ENCODE peak calls at places on chromosomes 11 and 22, in five cellular contexts. Q, J, D, A and L are unnamed samples.

GRCh38 chr11:127816959-127817358 is 770.4 kb downstream of the ETS1 start:
- DNase-seq in Q (no peak), J (no peak), D (no peak), A (no peak), L (no peak)

GRCh38 chr11:125441648-125442410 is 54.2 kb downstream of the FEZ1 start:
- DNase-seq in Q (no peak), J (no peak), D (no peak), A (no peak), L (no peak)

GRCh38 chr11:42034821-42035220 is 575.4 kb upstream of the LRRC4C start:
- DNase-seq in Q (no peak), J (no peak), D (no peak), A (no peak), L (no peak)

GRCh38 chr22:33919591-33920501 is at the start of gene LARGE1:
- DNase-seq in Q (peak), J (no peak), D (no peak), A (peak), L (peak)

GRCh38 chr22:24162377-24162927 is 18.8 kb upstream of the SUSD2 start:
- DNase-seq in Q (no peak), J (no peak), D (no peak), A (no peak), L (no peak)

GRCh38 chr11:114846040-114846791 is 167.9 kb downstream of the NXPE2 start:
- DNase-seq in Q (peak), J (no peak), D (no peak), A (no peak), L (no peak)

GRCh38 chr11:94861306-94861845 is 93.2 kb downstream of the AMOTL1 start:
- DNase-seq in Q (no peak), J (no peak), D (no peak), A (no peak), L (no peak)

GRCh38 chr11:40125054-40125453 is 1334.4 kb downstream of the LRRC4C start:
- DNase-seq in Q (no peak), J (no peak), D (no peak), A (no peak), L (no peak)

GRCh38 chr11:2325123-2325522 is 23.3 kb downstream of the TSPAN32 start:
- DNase-seq in Q (no peak), J (no peak), D (no peak), A (no peak), L (no peak)

GRCh38 chr22:50217543-50218152 is 16.8 kb downstream of the SELENOO start:
- DNase-seq in Q (no peak), J (no peak), D (no peak), A (no peak), L (no peak)

GRCh38 chr11:83956119-83956697 is 670.0 kb upstream of the CCDC90B start:
- DNase-seq in Q (no peak), J (no peak), D (no peak), A (no peak), L (no peak)

GRCh38 chr11:120883404-120884135 is 140.3 kb upstream of the TBCEL start:
- DNase-seq in Q (no peak), J (no peak), D (no peak), A (no peak), L (no peak)

GRCh38 chr22:19811211-19811621 is 43.5 kb downstream of the GNB1L start:
- DNase-seq in Q (no peak), J (no peak), D (no peak), A (no peak), L (no peak)

GRCh38 chr11:87179621-87180020 is 141.9 kb downstream of the TMEM135 start:
- DNase-seq in Q (no peak), J (no peak), D (no peak), A (no peak), L (no peak)

GRCh38 chr11:68673291-68673930 is 10.9 kb upstream of the GAL start:
- DNase-seq in Q (no peak), J (peak), D (no peak), A (no peak), L (no peak)

GRCh38 chr11:131684111-131685060 is 314.0 kb downstream of the NTM start:
- DNase-seq in Q (no peak), J (no peak), D (no peak), A (no peak), L (no peak)

GRCh38 chr11:1882265-1883238 is 9.1 kb downstream of the PRR33 start:
- DNase-seq in Q (peak), J (peak), D (no peak), A (peak), L (peak)

GRCh38 chr22:27788889-27789288 is 12.7 kb downstream of the MN1 start:
- DNase-seq in Q (no peak), J (no peak), D (no peak), A (no peak), L (no peak)

GRCh38 chr11:67700548-67701262 is 26.3 kb upstream of the ALDH3B2 start:
- DNase-seq in Q (no peak), J (no peak), D (no peak), A (no peak), L (no peak)

GRCh38 chr11:22558638-22559037 is 67.0 kb downstream of the FANCF start:
- DNase-seq in Q (no peak), J (no peak), D (no peak), A (no peak), L (no peak)

GRCh38 chr11:93529707-93530467 is 13.3 kb downstream of the SMCO4 start:
- DNase-seq in Q (no peak), J (no peak), D (no peak), A (no peak), L (no peak)

GRCh38 chr11:78228467-78228866 is 39.7 kb downstream of the USP35 start:
- DNase-seq in Q (peak), J (peak), D (no peak), A (no peak), L (peak)

GRCh38 chr11:75236062-75236461 is 4.5 kb upstream of the TPBGL start:
- DNase-seq in Q (no peak), J (no peak), D (no peak), A (no peak), L (no peak)

GRCh38 chr11:2837096-2837601 is 48.4 kb downstream of the CDKN1C start:
- DNase-seq in Q (peak), J (no peak), D (peak), A (peak), L (peak)

GRCh38 chr11:58222730-58223129 is 6.0 kb downstream of the OR10Q1 start:
- DNase-seq in Q (no peak), J (no peak), D (no peak), A (no peak), L (no peak)

GRCh38 chr11:38252620-38253019 is 1654.6 kb upstream of the RAG2 start:
- DNase-seq in Q (no peak), J (no peak), D (no peak), A (no peak), L (no peak)

GRCh38 chr22:23178512-23179254 is 1.6 kb upstream of the BCR start:
- DNase-seq in Q (peak), J (peak), D (peak), A (peak), L (peak)

GRCh38 chr22:27197618-27198017 is 540.2 kb downstream of the MIAT start:
- DNase-seq in Q (peak), J (no peak), D (no peak), A (no peak), L (no peak)

GRCh38 chr11:66068923-66069714 is 953 bp upstream of the PACS1 start:
- DNase-seq in Q (peak), J (no peak), D (peak), A (no peak), L (peak)

GRCh38 chr11:123580557-123581275 is 73.7 kb downstream of the SCN3B start:
- DNase-seq in Q (peak), J (no peak), D (no peak), A (peak), L (peak)

DNA sequence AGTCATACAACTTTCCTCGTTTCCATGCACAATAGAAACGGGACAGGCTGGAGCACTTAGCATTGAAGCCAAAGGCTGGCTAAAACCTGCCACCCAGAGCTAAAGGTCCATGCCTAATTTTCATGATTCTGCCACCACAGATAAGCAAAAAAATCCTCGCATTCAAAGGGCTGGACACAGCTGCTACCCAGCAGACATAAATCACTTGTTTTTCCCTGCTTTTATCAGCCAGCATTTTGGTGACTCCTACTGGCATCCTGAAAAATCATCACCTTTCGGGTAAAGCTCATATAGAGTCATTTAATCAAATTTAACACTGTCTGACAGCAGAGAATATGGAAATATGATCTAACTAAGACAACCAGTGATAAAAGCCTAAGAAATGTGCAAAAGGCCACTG is 37.9 kb downstream of the ALG9 start:
- DNase-seq in Q (no peak), J (no peak), D (no peak), A (no peak), L (no peak)
- TF ChIP-seq CTCF in Q (no peak), J (peak), D (peak), A (no peak), L (no peak)

DNA sequence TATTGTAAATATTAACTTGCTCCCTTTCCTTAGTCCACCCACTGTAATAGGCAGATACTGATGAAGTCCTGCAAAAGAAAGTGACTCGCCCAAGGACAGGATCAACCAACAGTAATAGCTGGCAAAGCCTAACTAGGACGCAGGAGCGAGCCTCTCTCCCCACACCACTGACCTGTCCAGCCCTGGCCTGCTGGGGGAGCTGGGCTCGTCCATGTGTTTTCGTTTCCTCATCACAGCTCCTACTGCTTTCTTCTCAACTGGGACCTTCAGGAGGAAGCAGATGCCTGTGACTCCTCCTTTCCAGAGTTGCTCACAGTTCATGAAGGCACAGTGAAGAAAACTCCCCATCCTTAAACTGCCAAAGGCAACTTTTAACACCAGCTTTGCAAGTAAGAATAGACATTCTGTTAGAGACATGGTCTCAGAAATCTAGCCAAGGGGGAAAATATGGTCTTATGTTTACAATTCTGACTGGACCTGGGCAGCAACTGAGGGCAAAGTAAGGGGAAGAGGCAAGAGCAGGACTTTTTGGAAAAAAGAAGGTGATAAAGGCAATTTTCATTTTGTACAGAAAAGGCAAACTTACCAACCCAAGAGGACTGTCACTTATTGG is 11.6 kb upstream of the GPHA2 start:
- DNase-seq in Q (peak), J (no peak), D (no peak), A (no peak), L (no peak)
- TF ChIP-seq CTCF in Q (no peak), J (no peak), D (no peak), A (no peak), L (no peak)

DNA sequence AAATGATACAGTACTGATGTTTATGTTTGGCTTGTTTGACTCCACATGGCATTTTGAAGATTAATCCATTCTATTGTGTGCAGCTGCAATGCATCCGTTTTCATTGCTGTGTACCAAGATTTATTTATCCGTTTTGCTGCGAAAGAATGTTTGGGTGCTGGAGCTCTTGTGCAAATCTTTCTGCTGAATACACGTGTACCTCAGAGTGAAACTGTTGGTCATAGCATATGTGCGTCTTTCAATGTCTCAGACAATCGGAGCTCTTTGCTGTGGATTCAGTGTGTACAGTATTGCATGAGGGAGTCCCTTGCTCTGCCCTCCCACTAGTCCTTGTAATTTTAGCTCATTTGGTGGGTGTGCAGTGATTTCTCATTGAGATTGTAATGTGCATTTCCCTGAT is 545.4 kb downstream of the TBC1D22A start:
- DNase-seq in Q (no peak), J (no peak), D (no peak), A (no peak), L (no peak)
- TF ChIP-seq CTCF in Q (no peak), J (no peak), D (no peak), A (no peak), L (no peak)

GRCh38 chr22:35761037-35761436 is 43.4 kb downstream of the APOL5 start:
- DNase-seq in Q (peak), J (no peak), D (no peak), A (no peak), L (peak)
- TF ChIP-seq CTCF in Q (peak), J (peak), D (peak), A (no peak), L (no peak)

DNA sequence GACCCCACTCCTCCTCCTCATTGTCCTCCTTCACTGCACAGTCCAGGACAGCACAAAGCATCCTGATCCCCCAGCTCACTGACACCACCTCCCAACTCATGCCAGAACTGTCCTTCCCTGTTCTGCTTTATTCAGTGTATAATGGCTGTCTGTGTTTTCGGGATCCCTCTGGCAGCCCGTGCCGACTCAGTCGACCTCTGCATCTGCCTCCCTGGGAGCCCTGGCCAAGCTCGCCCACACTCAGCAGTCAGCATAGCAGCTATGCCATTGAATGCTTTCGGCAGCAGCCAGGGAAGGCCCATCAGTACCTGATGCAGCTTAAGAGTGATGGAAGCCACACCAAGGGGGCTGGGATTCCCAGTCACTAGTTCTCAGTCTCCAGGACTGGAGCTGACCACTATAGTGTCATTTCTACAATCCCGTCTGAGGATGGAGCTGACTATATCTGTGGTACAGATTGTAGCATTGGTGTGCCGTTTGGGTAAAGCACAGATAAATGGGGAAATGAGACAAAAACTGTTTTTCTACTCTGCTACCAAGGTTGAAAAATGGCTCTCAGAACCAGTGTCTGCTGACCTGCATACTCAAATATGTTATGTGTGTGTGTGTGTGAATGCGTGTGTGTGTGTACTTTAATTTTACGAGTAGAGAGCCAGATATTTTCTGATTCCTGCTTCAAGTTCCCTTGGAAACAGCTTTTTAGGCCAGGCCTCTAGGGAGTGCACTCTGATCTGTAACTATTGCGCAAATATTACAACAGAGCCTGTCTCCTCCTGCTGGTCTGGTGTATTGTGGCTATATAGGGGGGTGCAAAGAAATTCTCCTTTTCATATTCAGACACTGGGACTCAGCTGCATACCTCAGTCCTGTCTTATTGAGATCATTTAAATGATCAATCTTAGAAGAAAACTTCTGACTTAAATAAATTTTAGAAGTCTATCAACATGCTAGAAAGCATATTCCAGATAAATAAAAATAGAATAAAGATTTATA is 78.8 kb upstream of the TOP3B start:
- DNase-seq in Q (peak), J (no peak), D (peak), A (no peak), L (no peak)
- TF ChIP-seq CTCF in Q (peak), J (no peak), D (peak), A (no peak), L (no peak)

DNA sequence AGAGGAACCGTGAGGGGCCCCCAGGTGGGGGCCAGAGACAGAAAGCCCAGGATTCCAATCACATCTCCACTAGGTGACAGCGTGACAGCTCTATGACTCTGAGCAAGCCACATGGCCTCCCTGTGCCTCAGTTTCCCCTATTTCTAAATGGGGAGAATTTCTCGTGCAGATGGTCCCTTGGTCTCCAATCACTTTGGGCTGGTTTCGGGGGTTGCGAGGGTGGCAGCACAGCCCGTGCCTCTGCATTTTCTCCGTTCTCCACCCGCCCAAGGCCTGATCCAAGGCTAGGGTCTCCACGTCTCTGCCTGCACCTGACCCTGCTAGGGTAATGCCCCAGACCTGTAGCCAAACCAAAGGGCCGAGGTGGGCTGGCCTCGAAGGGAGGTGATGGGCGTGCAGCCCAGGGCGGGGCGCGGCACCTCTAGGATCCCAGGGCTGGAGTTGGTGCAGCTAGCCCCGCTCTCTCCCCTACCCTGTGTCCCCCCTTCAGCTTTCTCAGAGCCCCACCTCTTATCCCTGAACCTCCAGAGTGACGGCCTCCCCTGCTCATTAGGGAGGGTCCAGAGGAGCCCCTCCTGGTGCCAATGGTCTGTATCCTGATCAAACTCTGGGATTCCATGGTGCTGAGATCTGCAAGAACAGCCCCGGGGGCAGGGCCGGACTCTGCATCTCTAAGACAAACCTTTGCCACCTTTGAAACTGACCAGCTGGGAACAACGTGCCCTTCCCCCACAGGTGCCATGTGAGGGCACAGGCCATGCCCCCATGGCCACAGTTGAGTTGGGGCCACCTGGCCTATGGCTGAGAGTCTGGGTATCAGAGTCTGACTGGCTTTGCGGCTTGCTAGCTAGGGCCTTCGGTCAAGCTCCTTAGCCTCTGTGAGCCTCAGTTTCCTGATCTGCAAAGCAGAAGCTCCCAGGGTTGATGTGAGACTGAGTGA is 22.9 kb upstream of the CBX7 start:
- DNase-seq in Q (peak), J (no peak), D (no peak), A (no peak), L (peak)
- TF ChIP-seq CTCF in Q (no peak), J (no peak), D (no peak), A (no peak), L (no peak)

DNA sequence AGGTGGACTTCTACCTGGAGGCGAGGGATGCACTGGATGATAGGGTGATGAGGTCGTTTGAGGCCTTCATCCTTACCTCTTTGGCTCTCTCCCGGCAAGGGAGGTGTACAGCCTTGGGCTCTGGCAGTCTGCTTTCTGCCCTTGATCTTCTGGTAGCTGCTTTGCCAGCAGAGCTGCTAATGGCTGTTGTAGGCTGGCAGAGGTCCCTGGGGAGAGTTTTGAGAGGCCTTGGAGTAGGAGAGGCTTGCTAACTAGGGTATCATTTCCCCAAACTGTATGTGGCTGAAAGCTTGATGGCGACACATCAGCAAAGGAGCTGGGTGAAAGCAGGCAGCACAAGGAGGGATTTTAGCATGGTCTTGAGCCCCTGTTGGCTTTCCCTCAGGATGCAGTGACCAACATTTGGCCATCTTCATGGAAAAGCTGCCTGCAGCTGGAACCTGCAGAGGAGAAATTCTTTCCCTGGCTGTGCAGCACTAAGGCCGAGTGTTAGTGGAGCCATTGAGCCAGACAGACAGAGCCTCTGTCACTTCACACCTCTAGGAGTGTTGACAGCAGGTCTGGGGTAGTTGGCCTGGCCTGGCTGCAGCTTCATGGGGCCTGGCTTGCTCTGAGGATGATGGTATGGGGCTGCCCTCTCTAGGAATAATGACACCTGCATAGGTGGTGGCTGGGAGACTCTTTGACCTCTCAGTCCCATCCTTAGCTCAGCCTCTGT is 3.5 kb upstream of the AMPD3 start:
- DNase-seq in Q (no peak), J (no peak), D (no peak), A (no peak), L (no peak)
- TF ChIP-seq CTCF in Q (no peak), J (no peak), D (no peak), A (no peak), L (peak)

GRCh38 chr11:104997288-104997687 is 25.7 kb downstream of the CASP5 start:
- DNase-seq in Q (peak), J (no peak), D (no peak), A (no peak), L (no peak)
- TF ChIP-seq CTCF in Q (no peak), J (no peak), D (no peak), A (no peak), L (no peak)